ENCODE peak calls at places on chromosomes 7 and 10, in seven cellular contexts. D is adrenal gland, A is body of pancreas, X is H9, V is neural progenitor cell, P is lower lobe of right lung, F is uterus. Y is an unnamed sample.

GRCh38 chr7:31696270-31696669 is 9.3 kb downstream of the PPP1R17 start:
- DNase-seq in D (no peak), A (no peak), X (no peak), V (no peak), P (no peak), F (no peak), Y (no peak)

GRCh38 chr7:79553811-79554555 is 100.5 kb upstream of the MAGI2 start:
- DNase-seq in D (no peak), A (no peak), X (no peak), V (no peak), P (no peak), F (no peak), Y (no peak)

GRCh38 chr7:123296965-123297364 is 97.2 kb upstream of the SLC13A1 start:
- DNase-seq in D (no peak), A (no peak), X (no peak), V (no peak), P (no peak), F (no peak), Y (no peak)

GRCh38 chr7:112630565-112630964 is 149.8 kb downstream of the LSMEM1 start:
- DNase-seq in D (no peak), A (no peak), X (no peak), V (no peak), P (no peak), F (no peak), Y (no peak)

GRCh38 chr7:108072739-108073138 is 57.4 kb downstream of the LAMB4 start:
- DNase-seq in D (no peak), A (no peak), X (no peak), V (no peak), P (no peak), F (no peak), Y (no peak)

GRCh38 chr7:127393370-127394058 is 1.0 kb upstream of the ZNF800 start:
- DNase-seq in D (peak; percentile 48), A (peak; percentile 16), X (peak; percentile 33), V (peak; percentile 41), P (peak; percentile 46), F (peak; percentile 24), Y (peak; percentile 5)

GRCh38 chr7:92809397-92810241 is 26.8 kb downstream of the CDK6 start:
- DNase-seq in D (peak; percentile 82), A (peak; percentile 80), X (peak; percentile 43), V (peak; percentile 21), P (no peak), F (peak; percentile 58), Y (peak; percentile 20)

GRCh38 chr7:76393116-76394031 is 16.1 kb downstream of the SSC4D start:
- DNase-seq in D (peak; percentile 95), A (peak; percentile 96), X (peak; percentile 94), V (peak; percentile 87), P (peak; percentile 97), F (peak; percentile 94), Y (peak; percentile 95)

GRCh38 chr7:25208525-25209221 is 19.6 kb downstream of the NPVF start:
- DNase-seq in D (no peak), A (no peak), X (no peak), V (no peak), P (no peak), F (no peak), Y (no peak)

GRCh38 chr10:30463944-30464451 is 30.0 kb downstream of the MAP3K8 start:
- DNase-seq in D (no peak), A (no peak), X (no peak), V (no peak), P (no peak), F (no peak), Y (no peak)

GRCh38 chr10:3682745-3683144 is 102.3 kb downstream of the KLF6 start:
- DNase-seq in D (no peak), A (no peak), X (no peak), V (no peak), P (no peak), F (no peak), Y (no peak)

GRCh38 chr10:31697271-31698168 is 231.1 kb downstream of the ARHGAP12 start:
- DNase-seq in D (peak; percentile 83), A (peak; percentile 47), X (no peak), V (no peak), P (peak; percentile 78), F (peak; percentile 89), Y (peak; percentile 77)
- H3K27ac ChIP-seq in D (peak overlapping the region; percentile 63), A (peak overlapping the region; percentile 44), X (no peak overlapping the region), V (no peak overlapping the region), P (peak overlapping the region; percentile 94), F (peak overlapping the region; percentile 93), Y (peak overlapping the region; percentile 85)

GRCh38 chr7:28328822-28329615 is 83.3 kb upstream of the CREB5 start:
- DNase-seq in D (no peak), A (no peak), X (no peak), V (no peak), P (no peak), F (no peak), Y (no peak)
- H3K4me1 ChIP-seq in D (peaks cover 13% of the 10 kb centered on the region), A (no peaks in the 10 kb centered on the region), X (peaks cover 7% of the 10 kb centered on the region), V (no peaks in the 10 kb centered on the region), P (no peaks in the 10 kb centered on the region), F (no peaks in the 10 kb centered on the region), Y (no peaks in the 10 kb centered on the region)

GRCh38 chr7:118839544-118839943 is 615.0 kb downstream of the ANKRD7 start:
- DNase-seq in D (no peak), A (no peak), X (no peak), V (no peak), P (no peak), F (no peak), Y (no peak)

DNA sequence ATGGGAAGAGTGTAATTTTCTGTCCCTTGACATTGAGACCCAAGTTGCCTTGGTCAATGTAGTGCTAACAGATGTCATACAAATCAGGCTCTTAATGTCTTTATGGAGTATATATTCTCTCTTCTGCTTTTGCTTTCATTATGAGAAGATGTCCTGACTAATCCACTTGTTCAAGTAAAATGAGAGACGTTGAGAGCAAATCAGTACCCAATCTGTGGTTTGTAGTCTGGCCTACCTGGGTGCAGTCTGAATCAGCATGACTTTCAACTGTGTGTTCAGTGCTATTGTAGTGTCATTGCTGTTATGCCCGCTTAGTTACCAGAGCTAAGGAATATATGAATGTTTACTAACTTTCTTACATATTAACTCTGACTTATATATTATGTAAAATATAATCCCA is 612.4 kb downstream of the ANKRD7 start:
- DNase-seq in D (no peak), A (no peak), X (no peak), V (no peak), P (no peak), F (no peak), Y (no peak)
- TF ChIP-seq CTCF in D (no peak), A (no peak), X (no peak), V (no peak), P (no peak), F (no peak), Y (no peak)

GRCh38 chr10:101843032-101843991 is at the start of gene KCNIP2:
- DNase-seq in D (no peak), A (peak; percentile 37), X (peak; percentile 90), V (peak; percentile 88), P (peak; percentile 57), F (no peak), Y (no peak)
- H3K27ac ChIP-seq in D (no peak within 1 kb of the TSS), A (no peak within 1 kb of the TSS), X (no peak within 1 kb of the TSS), V (no peak within 1 kb of the TSS), P (no peak within 1 kb of the TSS), F (no peak within 1 kb of the TSS), Y (no peak within 1 kb of the TSS)

DNA sequence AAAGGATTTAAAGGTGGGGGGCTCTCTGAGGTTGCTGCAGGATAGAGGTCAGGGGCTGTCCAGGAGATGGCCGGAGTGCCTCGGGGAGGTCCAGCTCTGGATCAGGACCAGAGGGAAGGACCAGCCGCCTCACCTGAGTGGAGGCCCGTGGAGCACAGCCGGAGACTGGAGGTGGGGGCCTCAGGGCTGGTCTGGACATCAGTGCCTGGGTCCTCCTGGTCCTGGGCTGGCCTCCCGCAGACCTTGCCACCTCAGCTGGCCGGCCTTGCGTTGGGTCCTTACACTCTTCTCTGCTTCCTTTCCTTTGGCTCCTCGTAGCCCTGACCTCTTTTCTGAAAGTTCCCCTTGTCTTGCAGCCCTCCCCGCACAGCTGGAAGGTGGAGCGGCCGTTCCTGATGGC is 2.0 kb downstream of the SUN1 start:
- DNase-seq in D (no peak), A (no peak), X (no peak), V (no peak), P (no peak), F (no peak), Y (no peak)
- H3K4me1 ChIP-seq in D (peaks cover 48% of the 10 kb centered on the region), A (peaks cover 38% of the 10 kb centered on the region), X (peaks cover 12% of the 10 kb centered on the region), V (no peaks in the 10 kb centered on the region), P (peaks cover 55% of the 10 kb centered on the region), F (peaks cover 39% of the 10 kb centered on the region), Y (peaks cover 84% of the 10 kb centered on the region)

DNA sequence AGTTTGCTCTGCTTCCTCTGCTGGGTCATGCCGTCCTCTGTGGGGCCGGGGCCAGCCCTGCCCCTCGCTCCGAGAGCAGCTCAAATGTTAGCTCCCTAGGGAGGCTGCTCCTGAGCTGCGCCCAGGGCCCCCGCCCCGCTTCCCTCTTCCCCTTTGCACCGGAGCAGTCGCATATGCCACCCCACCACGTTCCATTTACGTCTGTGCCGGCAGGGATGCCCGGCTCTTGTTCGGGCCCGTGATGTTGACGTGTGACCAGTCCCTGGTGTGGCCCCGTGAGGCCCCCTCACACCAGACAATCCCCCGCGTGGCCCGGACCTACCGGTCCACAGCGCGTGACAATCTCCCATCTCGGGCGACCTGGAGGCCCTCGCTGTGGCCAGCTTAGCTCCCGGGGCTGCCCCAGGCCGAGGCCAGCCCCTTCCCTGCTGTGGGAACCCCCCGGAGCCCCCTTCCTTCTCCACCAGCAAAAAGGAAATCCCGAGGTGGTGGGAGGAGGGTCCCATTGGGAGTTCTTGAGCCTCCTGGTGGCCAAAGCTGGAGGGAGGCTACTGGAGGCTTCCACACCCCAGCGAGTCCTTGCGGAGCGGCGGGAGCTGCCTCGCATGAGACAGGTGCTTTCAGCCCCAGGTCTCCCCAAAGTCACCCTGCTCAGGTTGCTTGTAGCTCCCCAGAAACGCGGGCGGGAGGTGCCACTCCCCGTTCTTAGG is 15.2 kb downstream of the FAM20C start:
- DNase-seq in D (no peak), A (no peak), X (peak; percentile 71), V (peak; percentile 63), P (no peak), F (no peak), Y (no peak)
- TF ChIP-seq CTCF in D (no peak), A (no peak), X (peak; percentile 69), V (peak; percentile 60), P (no peak), F (no peak), Y (no peak)

GRCh38 chr7:42234736-42235135 is 2.3 kb downstream of the GLI3 start:
- DNase-seq in D (no peak), A (no peak), X (no peak), V (peak; percentile 21), P (no peak), F (no peak), Y (no peak)

GRCh38 chr7:42232275-42232674 is 4.7 kb downstream of the GLI3 start:
- DNase-seq in D (peak; percentile 32), A (no peak), X (no peak), V (peak; percentile 83), P (no peak), F (peak; percentile 62), Y (no peak)

GRCh38 chr7:42231043-42231442 is 6.0 kb downstream of the GLI3 start:
- DNase-seq in D (no peak), A (no peak), X (no peak), V (no peak), P (no peak), F (no peak), Y (no peak)

GRCh38 chr7:42233939-42234338 is 3.1 kb downstream of the GLI3 start:
- DNase-seq in D (no peak), A (no peak), X (no peak), V (peak; percentile 34), P (no peak), F (no peak), Y (no peak)

DNA sequence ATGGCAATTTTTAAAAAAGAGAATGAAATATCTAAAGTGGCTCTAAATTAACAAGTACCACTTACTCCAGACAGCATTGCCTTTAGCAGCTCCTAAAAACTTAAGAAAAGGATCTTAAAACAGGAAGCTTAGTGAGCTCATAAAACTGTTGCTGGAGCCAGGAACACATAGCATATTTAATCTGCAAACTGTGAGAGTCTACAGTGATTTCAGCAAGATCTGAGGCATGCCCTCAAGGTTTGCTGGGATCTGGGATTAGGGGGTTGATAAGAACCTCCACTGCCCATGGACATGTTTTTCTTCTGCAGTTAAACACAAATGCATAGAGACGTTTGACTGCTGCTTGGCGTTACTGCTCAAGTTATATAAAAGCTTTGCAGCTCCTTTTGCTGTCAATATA is 3.8 kb downstream of the GLI3 start:
- DNase-seq in D (no peak), A (no peak), X (no peak), V (peak; percentile 34), P (no peak), F (no peak), Y (no peak)
- H3K27ac ChIP-seq in D (no peak overlapping the region), A (no peak overlapping the region), X (no peak overlapping the region), V (peak overlapping the region; percentile 34), P (no peak overlapping the region), F (peak overlapping the region; percentile 38), Y (no peak overlapping the region)